ENCODE peak calls at places on chromosomes 13 and 19, in six cellular contexts. D, T, X, K, G and N are unnamed samples.

GRCh38 chr13:36904219-36904618 is 15.8 kb downstream of the SMAD9 start:
- DNase-seq in X (no peak), K (no peak), G (no peak), T (no peak), D (no peak), N (no peak)

GRCh38 chr19:30882411-30883005 is 466.7 kb downstream of the TSHZ3 start:
- DNase-seq in T (no peak), X (no peak), G (no peak), D (no peak), K (no peak), N (no peak)

GRCh38 chr19:50626011-50626410 is 13.7 kb downstream of the SYT3 start:
- DNase-seq in G (no peak), T (no peak), D (no peak), X (no peak), K (no peak), N (no peak)

GRCh38 chr19:33402421-33403220 is 29.1 kb downstream of the CEBPG start:
- DNase-seq in X (peak; percentile 58), G (peak; percentile 70), D (no peak), T (peak; percentile 32), K (no peak), N (no peak)

GRCh38 chr19:50414850-50415660 is 3.7 kb upstream of the SPIB start:
- DNase-seq in T (peak; percentile 77), X (peak; percentile 94), K (peak; percentile 76), G (peak; percentile 94), D (peak; percentile 83), N (no peak)

GRCh38 chr13:24921881-24922280 is 157.9 kb downstream of the RNF17 start:
- DNase-seq in T (no peak), D (no peak), K (no peak), X (no peak), G (no peak), N (no peak)

GRCh38 chr13:83867708-83868107 is 14.6 kb downstream of the SLITRK1 start:
- DNase-seq in D (no peak), X (no peak), K (no peak), T (no peak), G (no peak), N (no peak)

GRCh38 chr19:1468274-1469199 is 10.5 kb downstream of the C19orf25 start:
- DNase-seq in X (peak; percentile 78), T (peak; percentile 66), K (no peak), D (peak; percentile 51), G (no peak), N (no peak)

GRCh38 chr13:28409648-28410047 is 85.3 kb downstream of the FLT1 start:
- DNase-seq in D (no peak), G (no peak), X (no peak), K (no peak), T (no peak), N (no peak)

GRCh38 chr19:41023193-41023592 is 32.1 kb downstream of the CYP2B6 start:
- DNase-seq in D (no peak), K (no peak), G (no peak), T (no peak), X (no peak), N (no peak)

GRCh38 chr13:76048126-76048525 is 412.0 kb downstream of the LMO7 start:
- DNase-seq in G (no peak), D (no peak), T (no peak), K (no peak), X (no peak), N (no peak)

GRCh38 chr13:46748300-46748699 is 48.7 kb downstream of the ESD start:
- DNase-seq in G (no peak), K (no peak), D (no peak), T (no peak), X (no peak), N (no peak)

GRCh38 chr19:51803965-51804364 is 9.0 kb downstream of the FPR3 start:
- DNase-seq in G (no peak), D (no peak), K (peak; percentile 20), X (no peak), T (no peak), N (no peak)

GRCh38 chr13:112005925-112006324 is 61.0 kb upstream of the SOX1 start:
- DNase-seq in K (no peak), X (no peak), D (no peak), T (no peak), G (no peak), N (no peak)

GRCh38 chr13:48542581-48543341 is 9.9 kb upstream of the RCBTB2 start:
- DNase-seq in X (peak; percentile 59), G (no peak), D (no peak), T (peak; percentile 38), K (no peak), N (peak; percentile 24)

GRCh38 chr13:28621439-28621838 is 37.5 kb upstream of the POMP start:
- DNase-seq in G (no peak), D (no peak), T (no peak), K (no peak), X (no peak), N (no peak)

GRCh38 chr13:112073245-112074138 is 6.5 kb downstream of the SOX1 start:
- DNase-seq in K (no peak), D (no peak), T (no peak), X (no peak), G (no peak), N (no peak)